ENCODE peak calls at places on chromosomes 5 and 9, in five cellular contexts. One of them, this sample, is unnamed.

GRCh38 chr9:38142201-38142600 is 73.2 kb upstream of the SHB start:
- DNase-seq in PC-3: no peak
- DNase-seq in GM13976: no peak
- DNase-seq in HFF-Myc: no peak
- DNase-seq in T-helper 2 cell: no peak
- DNase-seq in this sample: no peak

GRCh38 chr5:113172231-113172826 is 195.7 kb downstream of the DCP2 start:
- DNase-seq in PC-3: no peak
- DNase-seq in GM13976: no peak
- DNase-seq in HFF-Myc: no peak
- DNase-seq in T-helper 2 cell: no peak
- DNase-seq in this sample: no peak

GRCh38 chr5:90830058-90830457 is 271.5 kb downstream of the ADGRV1 start:
- DNase-seq in PC-3: peak
- DNase-seq in GM13976: no peak
- DNase-seq in HFF-Myc: no peak
- DNase-seq in T-helper 2 cell: no peak
- DNase-seq in this sample: no peak

GRCh38 chr5:99702565-99702964 is 773.8 kb upstream of the CHD1 start:
- DNase-seq in PC-3: peak
- DNase-seq in GM13976: no peak
- DNase-seq in HFF-Myc: no peak
- DNase-seq in T-helper 2 cell: no peak
- DNase-seq in this sample: no peak

GRCh38 chr5:149761461-149761860 is 31.4 kb downstream of the PPARGC1B start:
- DNase-seq in PC-3: no peak
- DNase-seq in GM13976: no peak
- DNase-seq in HFF-Myc: no peak
- DNase-seq in T-helper 2 cell: no peak
- DNase-seq in this sample: no peak

GRCh38 chr9:89593776-89594427 is 10.9 kb upstream of the GADD45G start:
- DNase-seq in PC-3: peak
- DNase-seq in GM13976: peak
- DNase-seq in HFF-Myc: no peak
- DNase-seq in T-helper 2 cell: peak
- DNase-seq in this sample: no peak

GRCh38 chr5:73945505-73945904 is 319.5 kb downstream of the ARHGEF28 start:
- DNase-seq in PC-3: no peak
- DNase-seq in GM13976: no peak
- DNase-seq in HFF-Myc: no peak
- DNase-seq in T-helper 2 cell: no peak
- DNase-seq in this sample: no peak

GRCh38 chr5:154157483-154158378 is 32.8 kb upstream of the GALNT10 start:
- DNase-seq in PC-3: no peak
- DNase-seq in GM13976: no peak
- DNase-seq in HFF-Myc: no peak
- DNase-seq in T-helper 2 cell: peak
- DNase-seq in this sample: no peak

GRCh38 chr9:87647114-87647513 is 78.8 kb upstream of the CTSL start:
- DNase-seq in PC-3: no peak
- DNase-seq in GM13976: no peak
- DNase-seq in HFF-Myc: no peak
- DNase-seq in T-helper 2 cell: no peak
- DNase-seq in this sample: no peak

GRCh38 chr5:82346376-82347212 is 68.4 kb upstream of the RPS23 start:
- DNase-seq in PC-3: no peak
- DNase-seq in GM13976: no peak
- DNase-seq in HFF-Myc: no peak
- DNase-seq in T-helper 2 cell: no peak
- DNase-seq in this sample: no peak

GRCh38 chr9:110895141-110895912 is 142.9 kb downstream of the LPAR1 start:
- DNase-seq in PC-3: no peak
- DNase-seq in GM13976: no peak
- DNase-seq in HFF-Myc: no peak
- DNase-seq in T-helper 2 cell: no peak
- DNase-seq in this sample: no peak

GRCh38 chr9:35035851-35036701 is 36.3 kb downstream of the VCP start:
- DNase-seq in PC-3: no peak
- DNase-seq in GM13976: no peak
- DNase-seq in HFF-Myc: peak
- DNase-seq in T-helper 2 cell: peak
- DNase-seq in this sample: no peak

GRCh38 chr9:87796232-87796631 is 70.3 kb downstream of the CTSL start:
- DNase-seq in PC-3: no peak
- DNase-seq in GM13976: no peak
- DNase-seq in HFF-Myc: no peak
- DNase-seq in T-helper 2 cell: no peak
- DNase-seq in this sample: no peak

GRCh38 chr5:72366324-72366976 is 46.3 kb downstream of the PTCD2 start:
- DNase-seq in PC-3: peak
- DNase-seq in GM13976: peak
- DNase-seq in HFF-Myc: peak
- DNase-seq in T-helper 2 cell: peak
- DNase-seq in this sample: no peak

GRCh38 chr5:39198080-39198479 is 21.3 kb downstream of the FYB1 start:
- DNase-seq in PC-3: peak
- DNase-seq in GM13976: no peak
- DNase-seq in HFF-Myc: no peak
- DNase-seq in T-helper 2 cell: no peak
- DNase-seq in this sample: no peak

GRCh38 chr5:113166285-113166684 is 189.7 kb downstream of the DCP2 start:
- DNase-seq in PC-3: no peak
- DNase-seq in GM13976: no peak
- DNase-seq in HFF-Myc: no peak
- DNase-seq in T-helper 2 cell: no peak
- DNase-seq in this sample: no peak

GRCh38 chr5:114010362-114010761 is 351.5 kb upstream of the KCNN2 start:
- DNase-seq in PC-3: no peak
- DNase-seq in GM13976: no peak
- DNase-seq in HFF-Myc: peak
- DNase-seq in T-helper 2 cell: no peak
- DNase-seq in this sample: peak

GRCh38 chr5:92017786-92018185 is 634.7 kb upstream of the ARRDC3 start:
- DNase-seq in PC-3: peak
- DNase-seq in GM13976: no peak
- DNase-seq in HFF-Myc: peak
- DNase-seq in T-helper 2 cell: no peak
- DNase-seq in this sample: no peak

GRCh38 chr5:139417214-139417613 is 13.3 kb upstream of the SPATA24 start:
- DNase-seq in PC-3: no peak
- DNase-seq in GM13976: no peak
- DNase-seq in HFF-Myc: no peak
- DNase-seq in T-helper 2 cell: no peak
- DNase-seq in this sample: no peak

GRCh38 chr9:127205952-127206351 is 58.6 kb upstream of the GARNL3 start:
- DNase-seq in PC-3: no peak
- DNase-seq in GM13976: no peak
- DNase-seq in HFF-Myc: no peak
- DNase-seq in T-helper 2 cell: no peak
- DNase-seq in this sample: no peak

GRCh38 chr5:134227786-134228185 is 1.9 kb upstream of the PPP2CA start:
- DNase-seq in PC-3: no peak
- DNase-seq in GM13976: no peak
- DNase-seq in HFF-Myc: no peak
- DNase-seq in T-helper 2 cell: no peak
- DNase-seq in this sample: no peak

GRCh38 chr5:106399381-106399780 is 1271.4 kb downstream of the EFNA5 start:
- DNase-seq in PC-3: peak
- DNase-seq in GM13976: no peak
- DNase-seq in HFF-Myc: no peak
- DNase-seq in T-helper 2 cell: no peak
- DNase-seq in this sample: no peak

GRCh38 chr9:87276327-87276841 is 221.3 kb upstream of the DAPK1 start:
- DNase-seq in PC-3: no peak
- DNase-seq in GM13976: no peak
- DNase-seq in HFF-Myc: no peak
- DNase-seq in T-helper 2 cell: peak
- DNase-seq in this sample: no peak

GRCh38 chr9:90880669-90881068 is 79.0 kb downstream of the SYK start:
- DNase-seq in PC-3: no peak
- DNase-seq in GM13976: no peak
- DNase-seq in HFF-Myc: no peak
- DNase-seq in T-helper 2 cell: no peak
- DNase-seq in this sample: no peak

GRCh38 chr5:171675511-171675910 is 110.1 kb upstream of the SMIM23 start:
- DNase-seq in PC-3: no peak
- DNase-seq in GM13976: no peak
- DNase-seq in HFF-Myc: no peak
- DNase-seq in T-helper 2 cell: no peak
- DNase-seq in this sample: no peak

This sample was measured in GOT3.